ENCODE peak calls at places on chromosome 3, in nine cellular contexts. N is NCI-H1092 treated with DMSO at 0.1 percent for 48 hours; U is effector memory CD4-positive, alpha-beta T cell; K is GM06990; H is upper lobe of right lung; L is NCI-H446; M is OCI-LY7; Q is ELR; O is right atrium auricular region. F is an unnamed sample.

GRCh38 chr3:128456776-128457715 is 9.6 kb downstream of the DNAJB8 start:
- DNase-seq in N (no peak), U (no peak), L (no peak), O (no peak), M (no peak), Q (no peak), K (no peak), H (no peak), F (no peak)

GRCh38 chr3:63202529-63202928 is 75.6 kb upstream of the SYNPR start:
- DNase-seq in L (no peak), O (no peak), M (no peak), K (no peak), N (no peak), U (no peak), H (no peak), Q (no peak), F (no peak)

GRCh38 chr3:124117486-124117885 is 125.6 kb upstream of the ROPN1 start:
- DNase-seq in L (peak), M (no peak), H (no peak), O (peak), K (no peak), Q (peak), U (no peak), N (no peak), F (no peak)

GRCh38 chr3:13687409-13687989 is 138.6 kb downstream of the FBLN2 start:
- DNase-seq in M (no peak), Q (no peak), N (no peak), U (no peak), L (no peak), H (no peak), K (no peak), O (no peak), F (no peak)

GRCh38 chr3:128800241-128801187 is 74.5 kb downstream of the RAB7A start:
- DNase-seq in M (no peak), K (no peak), H (no peak), N (no peak), L (no peak), O (no peak), Q (no peak), U (no peak), F (no peak)

GRCh38 chr3:49805884-49806701 is 3.0 kb downstream of the INKA1 start:
- DNase-seq in M (peak), H (no peak), K (peak), N (no peak), U (no peak), O (peak), Q (no peak), L (no peak), F (no peak)

GRCh38 chr3:131735121-131735520 is 232.3 kb upstream of the MRPL3 start:
- DNase-seq in Q (peak), M (no peak), N (no peak), H (no peak), K (no peak), U (no peak), L (no peak), O (no peak), F (no peak)

GRCh38 chr3:189222927-189223706 is 51.3 kb downstream of the TPRG1 start:
- DNase-seq in U (no peak), Q (no peak), N (peak), L (no peak), M (no peak), O (no peak), H (no peak), K (no peak), F (no peak)

GRCh38 chr3:171417813-171418212 is 42.4 kb downstream of the TNIK start:
- DNase-seq in L (no peak), N (no peak), O (peak), H (no peak), U (no peak), Q (peak), M (no peak), K (no peak), F (no peak)

GRCh38 chr3:146550743-146551510 is 6.5 kb upstream of the PLSCR1 start:
- DNase-seq in O (no peak), M (no peak), U (no peak), H (no peak), K (no peak), N (no peak), L (no peak), Q (peak), F (no peak)

GRCh38 chr3:123658860-123659221 is 74.0 kb upstream of the HACD2 start:
- DNase-seq in U (no peak), O (no peak), K (no peak), M (no peak), Q (no peak), L (no peak), H (no peak), N (no peak), F (no peak)

GRCh38 chr3:123818921-123819429 is 65.2 kb downstream of the MYLK start:
- DNase-seq in U (no peak), L (no peak), H (no peak), O (no peak), N (no peak), K (no peak), Q (peak), M (no peak), F (no peak)

GRCh38 chr3:156677536-156677935 is 3.1 kb downstream of the TIPARP start:
- DNase-seq in H (no peak), O (no peak), U (no peak), M (no peak), L (no peak), K (no peak), N (no peak), Q (no peak), F (no peak)

GRCh38 chr3:50388021-50388719 is 28.8 kb upstream of the TMEM115 start:
- DNase-seq in O (no peak), Q (no peak), K (no peak), N (peak), M (peak), H (no peak), U (no peak), L (no peak), F (no peak)

GRCh38 chr3:60841355-60841754 is 409.9 kb downstream of the FHIT start:
- DNase-seq in O (no peak), N (no peak), K (no peak), M (no peak), L (no peak), Q (no peak), U (no peak), H (no peak), F (no peak)

GRCh38 chr3:58214484-58215316 is 3.9 kb upstream of the DNASE1L3 start:
- DNase-seq in N (no peak), K (peak), L (no peak), Q (peak), U (no peak), H (peak), O (no peak), M (peak), F (no peak)

GRCh38 chr3:124832782-124833709 is 54.1 kb downstream of the ITGB5 start:
- DNase-seq in K (no peak), U (no peak), N (no peak), M (no peak), L (no peak), H (no peak), O (no peak), Q (peak), F (no peak)

GRCh38 chr3:194711913-194712312 is 26.2 kb downstream of the FAM43A start:
- DNase-seq in M (no peak), O (no peak), Q (peak), K (no peak), L (no peak), U (no peak), N (no peak), H (no peak), F (no peak)

GRCh38 chr3:123401836-123402530 is 46.9 kb downstream of the ADCY5 start:
- DNase-seq in N (no peak), O (peak), K (no peak), M (no peak), Q (no peak), U (no peak), H (no peak), L (no peak), F (no peak)

GRCh38 chr3:10224794-10225660 is 23.2 kb upstream of the TATDN2 start:
- DNase-seq in K (no peak), O (peak), H (no peak), L (no peak), Q (peak), M (peak), N (peak), U (peak), F (no peak)

GRCh38 chr3:55789516-55789915 is 302.4 kb upstream of the WNT5A start:
- DNase-seq in H (no peak), O (no peak), N (no peak), L (no peak), U (no peak), Q (no peak), K (no peak), M (no peak), F (no peak)

GRCh38 chr3:11835028-11835639 is 11.6 kb downstream of the TAMM41 start:
- DNase-seq in K (no peak), Q (peak), N (no peak), L (no peak), M (peak), H (no peak), U (no peak), O (no peak), F (no peak)

GRCh38 chr3:11544413-11545181 is 99.1 kb downstream of the VGLL4 start:
- DNase-seq in M (no peak), U (no peak), N (no peak), L (no peak), O (no peak), Q (no peak), K (no peak), H (no peak), F (no peak)

F was measured in mesenteric fat pad.